ENCODE peak calls at places on chromosomes 7 and 10, in four cellular contexts. D is cardiac muscle cell; T is CD4-positive, alpha-beta memory T cell; Y is lower lobe of right lung. K is an unnamed sample.
A peak's percentile ranks its signal among the peaks of the same experiment; 100 is the strongest.

GRCh38 chr10:22620929-22621328 is 93.4 kb downstream of the PIP4K2A start:
- DNase-seq in Y (no peak), T (no peak), D (peak; percentile 22), K (no peak)

GRCh38 chr10:132477398-132478340 is 59.9 kb upstream of the INPP5A start:
- DNase-seq in Y (peak; percentile 39), D (no peak), T (no peak), K (peak; percentile 57)

GRCh38 chr10:121753726-121754476 is 155.7 kb upstream of the FGFR2 start:
- DNase-seq in D (peak; percentile 72), T (no peak), Y (no peak), K (no peak)

GRCh38 chr7:87935373-87935706 is 1.3 kb downstream of the ADAM22 start:
- DNase-seq in D (no peak), Y (no peak), T (no peak), K (no peak)

GRCh38 chr7:51034531-51035264 is 252.0 kb upstream of the GRB10 start:
- DNase-seq in D (peak; percentile 60), T (no peak), Y (no peak), K (no peak)

GRCh38 chr10:14485986-14486385 is 155.3 kb upstream of the FRMD4A start:
- DNase-seq in T (no peak), D (no peak), Y (no peak), K (no peak)

GRCh38 chr10:24209421-24209770 is 458 bp downstream of the KIAA1217 start:
- DNase-seq in D (peak; percentile 36), T (no peak), Y (no peak), K (no peak)

GRCh38 chr10:43969506-43969905 is 320.8 kb upstream of the ZNF32 start:
- DNase-seq in Y (no peak), D (no peak), T (no peak), K (peak; percentile 54)

GRCh38 chr7:16914771-16915170 is 33.0 kb upstream of the AGR3 start:
- DNase-seq in Y (no peak), D (no peak), T (no peak), K (no peak)

GRCh38 chr7:151849008-151849878 is 27.7 kb downstream of the PRKAG2 start:
- DNase-seq in Y (peak; percentile 27), T (no peak), D (no peak), K (peak; percentile 52)

GRCh38 chr10:18516851-18517250 is 134.5 kb downstream of the NSUN6 start:
- DNase-seq in T (no peak), Y (no peak), D (no peak), K (no peak)

GRCh38 chr10:113820507-113820906 is 33.4 kb downstream of the DCLRE1A start:
- DNase-seq in Y (no peak), T (no peak), D (no peak), K (no peak)

GRCh38 chr10:101052285-101052684 is 9.5 kb upstream of the KAZALD1 start:
- DNase-seq in Y (no peak), D (peak; percentile 57), T (no peak), K (peak; percentile 27)

GRCh38 chr7:142939226-142939910 is at the start of gene LLCFC1:
- DNase-seq in D (no peak), T (peak; percentile 3), Y (no peak), K (no peak)

GRCh38 chr10:77925410-77925794 is 1.2 kb downstream of the DLG5 start:
- DNase-seq in Y (no peak), D (peak; percentile 46), T (no peak), K (no peak)

GRCh38 chr7:102094311-102094710 is 192.4 kb upstream of the SH2B2 start:
- DNase-seq in D (peak; percentile 27), T (no peak), Y (no peak), K (no peak)

GRCh38 chr7:81846398-81846797 is 76.6 kb upstream of the HGF start:
- DNase-seq in Y (no peak), D (peak; percentile 76), T (no peak), K (no peak)

GRCh38 chr10:119748871-119749270 is 23.0 kb downstream of the INPP5F start:
- DNase-seq in D (no peak), T (no peak), Y (no peak), K (no peak)

GRCh38 chr10:88849224-88849623 is 2.4 kb downstream of the ANKRD22 start:
- DNase-seq in T (no peak), D (peak; percentile 32), Y (no peak), K (no peak)

GRCh38 chr7:125670926-125671572 is 741.4 kb upstream of the POT1 start:
- DNase-seq in T (no peak), D (peak; percentile 46), Y (no peak), K (no peak)

GRCh38 chr7:94525917-94526316 is 16.3 kb downstream of the CASD1 start:
- DNase-seq in D (no peak), Y (no peak), T (no peak), K (no peak)

GRCh38 chr10:3769511-3769910 is 15.5 kb downstream of the KLF6 start:
- DNase-seq in Y (no peak), T (no peak), D (no peak), K (no peak)

GRCh38 chr10:50621981-50622496 is 1.7 kb downstream of the SGMS1 start:
- DNase-seq in T (peak; percentile 64), Y (peak; percentile 91), D (peak; percentile 98), K (peak; percentile 93)

GRCh38 chr10:90746829-90747228 is 111.0 kb downstream of the HTR7 start:
- DNase-seq in D (no peak), T (no peak), Y (no peak), K (no peak)

GRCh38 chr10:132762267-132762666 is 23.7 kb downstream of the NKX6-2 start:
- DNase-seq in D (no peak), T (no peak), Y (no peak), K (no peak)

GRCh38 chr10:132178046-132178445 is 8.7 kb upstream of the DPYSL4 start:
- DNase-seq in T (no peak), Y (no peak), D (no peak), K (no peak)

GRCh38 chr10:29124864-29125263 is 164.0 kb upstream of the LYZL1 start:
- DNase-seq in T (no peak), Y (no peak), D (no peak), K (no peak)

GRCh38 chr10:12847361-12847975 is 154.0 kb downstream of the CCDC3 start:
- DNase-seq in D (no peak), T (no peak), Y (no peak), K (no peak)

GRCh38 chr10:76504823-76505222 is 1073.4 kb downstream of the LRMDA start:
- DNase-seq in T (no peak), D (no peak), Y (no peak), K (no peak)

GRCh38 chr10:78353636-78354035 is 320.0 kb downstream of the RPS24 start:
- DNase-seq in D (no peak), T (no peak), Y (no peak), K (peak; percentile 18)

GRCh38 chr7:99311702-99312101 is 14.0 kb upstream of the ARPC1A start:
- DNase-seq in Y (no peak), T (no peak), D (no peak), K (no peak)

GRCh38 chr7:66694286-66694685 is 46.2 kb upstream of the RABGEF1 start:
- DNase-seq in Y (no peak), D (no peak), T (no peak), K (no peak)

GRCh38 chr7:157717211-157718174 is 380.7 kb downstream of the DNAJB6 start:
- DNase-seq in T (no peak), Y (peak; percentile 39), D (no peak), K (no peak)

GRCh38 chr10:45452268-45452667 is 78.3 kb downstream of the ALOX5 start:
- DNase-seq in D (no peak), Y (no peak), T (no peak), K (no peak)

GRCh38 chr10:71634531-71635164 is 84.9 kb downstream of the C10orf105 start:
- DNase-seq in Y (no peak), D (no peak), T (no peak), K (no peak)

GRCh38 chr10:119190353-119190752 is 11.7 kb upstream of the PRDX3 start:
- DNase-seq in T (no peak), Y (no peak), D (peak; percentile 95), K (no peak)

GRCh38 chr10:68720793-68721672 is at the start of gene CCAR1:
- DNase-seq in T (peak; percentile 97), D (peak; percentile 100), Y (peak; percentile 99), K (peak; percentile 98)

GRCh38 chr10:68717435-68717834 is 3.6 kb upstream of the CCAR1 start:
- DNase-seq in Y (no peak), T (no peak), D (no peak), K (no peak)

GRCh38 chr10:68727146-68727545 is 6.1 kb downstream of the CCAR1 start:
- DNase-seq in Y (no peak), T (no peak), D (no peak), K (no peak)

GRCh38 chr10:68725016-68725415 is 4.0 kb downstream of the CCAR1 start:
- DNase-seq in D (no peak), Y (no peak), T (no peak), K (no peak)

GRCh38 chr10:68721673-68721963 is 579 bp downstream of the CCAR1 start:
- DNase-seq in T (no peak), Y (no peak), D (peak; percentile 11), K (no peak)
- H3K27ac ChIP-seq in T (peak overlapping the region; percentile 94), Y (peak overlapping the region; percentile 97), D (peak overlapping the region; percentile 99), K (peak overlapping the region; percentile 93)

DNA sequence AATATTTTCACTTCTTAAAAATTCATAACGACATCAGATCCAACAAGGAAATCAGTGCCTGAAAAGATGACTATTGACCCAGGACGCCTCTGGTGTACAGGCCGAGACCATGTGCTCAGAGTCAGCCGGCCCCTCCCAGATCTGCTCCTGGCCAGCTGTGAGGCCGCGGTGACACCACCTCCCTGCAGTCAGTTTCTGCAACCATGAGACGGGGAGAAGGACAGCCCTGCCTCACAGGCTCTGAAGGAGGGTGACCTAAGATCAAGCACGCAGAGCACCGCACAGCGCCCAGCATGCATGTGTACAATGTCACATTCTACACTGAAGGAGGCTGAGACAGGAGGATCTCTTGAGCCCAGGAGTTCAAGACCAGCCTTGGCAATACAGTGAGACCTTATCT is 2.6 kb upstream of the GPER1 start:
- DNase-seq in Y (no peak), D (no peak), T (no peak), K (no peak)
- H3K4me1 ChIP-seq in Y (peaks cover 58% of the 10 kb centered on the region), D (peaks cover 9% of the 10 kb centered on the region), T (peaks cover 10% of the 10 kb centered on the region), K (peaks cover 23% of the 10 kb centered on the region)

GRCh38 chr7:5387711-5388245 is 35.9 kb downstream of the TNRC18 start:
- DNase-seq in T (no peak), D (no peak), Y (no peak), K (no peak)

GRCh38 chr7:5384618-5385017 is 39.0 kb downstream of the TNRC18 start:
- DNase-seq in Y (no peak), T (no peak), D (no peak), K (no peak)

GRCh38 chr7:5388905-5389433 is 34.7 kb downstream of the TNRC18 start:
- DNase-seq in Y (no peak), T (no peak), D (no peak), K (no peak)

GRCh38 chr7:5390918-5391317 is 32.7 kb downstream of the TNRC18 start:
- DNase-seq in Y (no peak), D (no peak), T (no peak), K (no peak)

GRCh38 chr7:5388273-5388866 is 35.3 kb downstream of the TNRC18 start:
- DNase-seq in D (no peak), Y (no peak), T (no peak), K (no peak)
- H3K4me3 ChIP-seq in D (no peak overlapping the region), Y (no peak overlapping the region), T (no peak overlapping the region), K (no peak overlapping the region)

GRCh38 chr10:104323721-104324686 is 14.3 kb downstream of the ITPRIP start:
- DNase-seq in Y (peak; percentile 86), T (no peak), D (no peak), K (peak; percentile 84)

GRCh38 chr10:104323085-104323484 is 15.2 kb downstream of the ITPRIP start:
- DNase-seq in Y (no peak), T (no peak), D (no peak), K (no peak)

GRCh38 chr10:104321716-104322415 is 16.4 kb downstream of the ITPRIP start:
- DNase-seq in Y (no peak), D (no peak), T (no peak), K (no peak)

GRCh38 chr10:104321226-104321625 is 17.0 kb downstream of the ITPRIP start:
- DNase-seq in D (no peak), T (no peak), Y (no peak), K (no peak)

GRCh38 chr10:104322416-104322782 is 15.9 kb downstream of the ITPRIP start:
- DNase-seq in D (no peak), Y (peak; percentile 77), T (no peak), K (no peak)
- H3K27ac ChIP-seq in D (no peak overlapping the region), Y (peak overlapping the region; percentile 70), T (peak overlapping the region; percentile 31), K (peak overlapping the region; percentile 91)

K was measured in upper lobe of right lung.